ENCODE peak calls at places on chromosomes 6 and 20, in ten cellular contexts. R is neural progenitor cell; M is fibroblast of lung; C is upper lobe of right lung; L is heart right ventricle; A is CD8-positive, alpha-beta T cell; D is thyroid gland; Z is astrocyte of the spinal cord; Q is gastrocnemius medialis; N is dorsolateral prefrontal cortex. T is an unnamed sample.

GRCh38 chr6:34986845-34987246 is 97.8 kb downstream of the ANKS1A start:
- DNase-seq in R (peak), M (peak), C (peak), L (peak), A (peak), D (peak), Z (peak), Q (peak), N (peak), T (peak)

GRCh38 chr6:138618168-138618567 is 118.9 kb upstream of the NHSL1 start:
- DNase-seq in R (no peak), M (peak), C (no peak), L (no peak), A (no peak), D (no peak), Z (no peak), Q (no peak), N (no peak), T (no peak)

GRCh38 chr6:106051241-106051640 is 34.9 kb upstream of the PRDM1 start:
- DNase-seq in R (peak), M (no peak), C (no peak), L (no peak), A (no peak), D (no peak), Z (no peak), Q (no peak), N (no peak), T (no peak)

GRCh38 chr20:57792386-57793095 is 82.7 kb upstream of the PMEPA1 start:
- DNase-seq in R (no peak), M (peak), C (no peak), L (no peak), A (no peak), D (no peak), Z (no peak), Q (no peak), N (no peak), T (no peak)

GRCh38 chr6:132964868-132965382 is 150.6 kb downstream of the RPS12 start:
- DNase-seq in R (no peak), M (no peak), C (no peak), L (no peak), A (no peak), D (no peak), Z (peak), Q (peak), N (no peak), T (no peak)

GRCh38 chr20:19688031-19688806 is 69.8 kb upstream of the RIN2 start:
- DNase-seq in R (peak), M (peak), C (peak), L (peak), A (no peak), D (peak), Z (peak), Q (peak), N (peak), T (peak)

GRCh38 chr6:15551798-15552197 is 111.0 kb downstream of the DTNBP1 start:
- DNase-seq in R (peak), M (peak), C (no peak), L (peak), A (no peak), D (peak), Z (peak), Q (no peak), N (no peak), T (no peak)

GRCh38 chr6:54681987-54682386 is 164.6 kb upstream of the FAM83B start:
- DNase-seq in R (no peak), M (peak), C (no peak), L (no peak), A (no peak), D (no peak), Z (peak), Q (peak), N (no peak), T (peak)

GRCh38 chr6:135038335-135038734 is 16.3 kb downstream of the HBS1L start:
- DNase-seq in R (no peak), M (no peak), C (no peak), L (no peak), A (no peak), D (no peak), Z (no peak), Q (no peak), N (no peak), T (no peak)

GRCh38 chr20:30598460-30599230 is 658.8 kb upstream of the DEFB115 start:
- DNase-seq in R (no peak), M (no peak), C (no peak), L (no peak), A (no peak), D (no peak), Z (no peak), Q (no peak), N (no peak), T (no peak)

GRCh38 chr6:99119109-99120031 is 171.6 kb upstream of the FBXL4 start:
- DNase-seq in R (peak), M (peak), C (no peak), L (no peak), A (peak), D (peak), Z (peak), Q (no peak), N (peak), T (peak)

GRCh38 chr6:113529191-113529590 is 328.0 kb upstream of the MARCKS start:
- DNase-seq in R (no peak), M (peak), C (no peak), L (no peak), A (no peak), D (no peak), Z (peak), Q (no peak), N (no peak), T (no peak)

GRCh38 chr6:170067923-170068360 is 222.9 kb downstream of the DLL1 start:
- DNase-seq in R (no peak), M (no peak), C (peak), L (no peak), A (no peak), D (no peak), Z (no peak), Q (no peak), N (no peak), T (no peak)

GRCh38 chr6:15682965-15683822 is 20.4 kb upstream of the DTNBP1 start:
- DNase-seq in R (no peak), M (no peak), C (no peak), L (no peak), A (no peak), D (no peak), Z (no peak), Q (no peak), N (no peak), T (no peak)

GRCh38 chr20:46900068-46900467 is 5.4 kb downstream of the EYA2 start:
- DNase-seq in R (no peak), M (no peak), C (no peak), L (no peak), A (no peak), D (no peak), Z (no peak), Q (no peak), N (no peak), T (no peak)

GRCh38 chr20:44384423-44385027 is 29.0 kb downstream of the HNF4A start:
- DNase-seq in R (peak), M (peak), C (peak), L (peak), A (peak), D (peak), Z (peak), Q (peak), N (peak), T (no peak)

GRCh38 chr20:49045440-49046086 is 549 bp upstream of the CSE1L start:
- DNase-seq in R (no peak), M (no peak), C (peak), L (peak), A (peak), D (no peak), Z (no peak), Q (peak), N (no peak), T (no peak)

GRCh38 chr6:127299522-127300240 is 33.0 kb downstream of the RNF146 start:
- DNase-seq in R (no peak), M (no peak), C (no peak), L (no peak), A (no peak), D (no peak), Z (no peak), Q (no peak), N (no peak), T (no peak)

GRCh38 chr6:151300267-151300930 is 60.6 kb downstream of the AKAP12 start:
- DNase-seq in R (no peak), M (no peak), C (no peak), L (no peak), A (no peak), D (no peak), Z (peak), Q (no peak), N (no peak), T (no peak)

GRCh38 chr20:60249436-60249835 is 291.2 kb downstream of the CDH26 start:
- DNase-seq in R (no peak), M (peak), C (no peak), L (no peak), A (no peak), D (no peak), Z (peak), Q (no peak), N (no peak), T (peak)

GRCh38 chr20:9597547-9597946 is 83.2 kb downstream of the LAMP5 start:
- DNase-seq in R (no peak), M (no peak), C (no peak), L (no peak), A (no peak), D (no peak), Z (no peak), Q (no peak), N (no peak), T (no peak)

GRCh38 chr20:12902992-12903391 is 105.8 kb upstream of the SPTLC3 start:
- DNase-seq in R (no peak), M (no peak), C (no peak), L (no peak), A (no peak), D (no peak), Z (no peak), Q (no peak), N (no peak), T (no peak)

GRCh38 chr20:51338692-51339440 is 203.7 kb downstream of the NFATC2 start:
- DNase-seq in R (no peak), M (peak), C (no peak), L (no peak), A (no peak), D (no peak), Z (peak), Q (no peak), N (no peak), T (no peak)

GRCh38 chr6:38415231-38416005 is 224.3 kb downstream of the BTBD9 start:
- DNase-seq in R (no peak), M (peak), C (no peak), L (no peak), A (no peak), D (no peak), Z (no peak), Q (no peak), N (no peak), T (no peak)

GRCh38 chr20:49515588-49515987 is 33.1 kb upstream of the KCNB1 start:
- DNase-seq in R (no peak), M (no peak), C (no peak), L (no peak), A (no peak), D (no peak), Z (no peak), Q (no peak), N (no peak), T (no peak)

GRCh38 chr6:53813801-53814200 is 19.0 kb downstream of the LRRC1 start:
- DNase-seq in R (no peak), M (no peak), C (no peak), L (no peak), A (no peak), D (no peak), Z (no peak), Q (no peak), N (no peak), T (no peak)

GRCh38 chr20:46512943-46513844 is at the start of gene ZNF334:
- DNase-seq in R (peak), M (peak), C (peak), L (peak), A (no peak), D (peak), Z (peak), Q (no peak), N (peak), T (no peak)

GRCh38 chr6:397604-398003 is 6.1 kb downstream of the IRF4 start:
- DNase-seq in R (no peak), M (no peak), C (no peak), L (no peak), A (no peak), D (no peak), Z (no peak), Q (no peak), N (no peak), T (no peak)

GRCh38 chr6:9204171-9204570 is 768.8 kb upstream of the SLC35B3 start:
- DNase-seq in R (no peak), M (peak), C (no peak), L (no peak), A (no peak), D (no peak), Z (peak), Q (no peak), N (no peak), T (peak)

GRCh38 chr20:23078351-23078993 is 7.7 kb downstream of the CD93 start:
- DNase-seq in R (peak), M (peak), C (no peak), L (no peak), A (no peak), D (no peak), Z (peak), Q (no peak), N (peak), T (no peak)

GRCh38 chr20:41155267-41155666 is 17.9 kb downstream of the PLCG1 start:
- DNase-seq in R (no peak), M (no peak), C (no peak), L (no peak), A (no peak), D (no peak), Z (no peak), Q (no peak), N (no peak), T (no peak)

GRCh38 chr20:39269031-39269461 is 306.9 kb downstream of the DHX35 start:
- DNase-seq in R (peak), M (peak), C (peak), L (peak), A (peak), D (peak), Z (peak), Q (no peak), N (peak), T (no peak)

GRCh38 chr6:156854466-156855161 is 77.4 kb downstream of the ARID1B start:
- DNase-seq in R (no peak), M (no peak), C (no peak), L (no peak), A (no peak), D (no peak), Z (no peak), Q (no peak), N (no peak), T (no peak)

GRCh38 chr6:56890683-56891429 is 64.1 kb upstream of the BEND6 start:
- DNase-seq in R (no peak), M (peak), C (no peak), L (no peak), A (no peak), D (no peak), Z (peak), Q (no peak), N (no peak), T (no peak)

GRCh38 chr6:68559716-68560115 is 75.4 kb upstream of the ADGRB3 start:
- DNase-seq in R (peak), M (peak), C (no peak), L (no peak), A (no peak), D (no peak), Z (peak), Q (no peak), N (peak), T (no peak)

GRCh38 chr20:44714701-44715494 is at the start of gene CCN5:
- DNase-seq in R (no peak), M (peak), C (peak), L (peak), A (no peak), D (peak), Z (peak), Q (peak), N (peak), T (no peak)

GRCh38 chr6:16045238-16045637 is 83.6 kb upstream of the MYLIP start:
- DNase-seq in R (no peak), M (no peak), C (no peak), L (no peak), A (no peak), D (no peak), Z (no peak), Q (no peak), N (no peak), T (peak)

GRCh38 chr20:15905661-15906060 is 667.6 kb downstream of the KIF16B start:
- DNase-seq in R (no peak), M (no peak), C (no peak), L (no peak), A (no peak), D (no peak), Z (no peak), Q (no peak), N (no peak), T (no peak)

GRCh38 chr20:15911557-15911956 is 661.7 kb downstream of the KIF16B start:
- DNase-seq in R (no peak), M (no peak), C (no peak), L (no peak), A (no peak), D (no peak), Z (no peak), Q (no peak), N (no peak), T (no peak)

GRCh38 chr20:15913661-15914060 is 659.6 kb downstream of the KIF16B start:
- DNase-seq in R (no peak), M (no peak), C (no peak), L (no peak), A (no peak), D (no peak), Z (no peak), Q (no peak), N (no peak), T (no peak)

GRCh38 chr20:15909995-15910394 is 663.3 kb downstream of the KIF16B start:
- DNase-seq in R (no peak), M (no peak), C (no peak), L (no peak), A (no peak), D (no peak), Z (no peak), Q (no peak), N (no peak), T (no peak)
- H3K4me3 ChIP-seq in R (no peak), M (no peak), C (no peak), L (no peak), A (no peak), D (no peak), Z (no peak), Q (no peak), N (no peak), T (no peak)

DNA sequence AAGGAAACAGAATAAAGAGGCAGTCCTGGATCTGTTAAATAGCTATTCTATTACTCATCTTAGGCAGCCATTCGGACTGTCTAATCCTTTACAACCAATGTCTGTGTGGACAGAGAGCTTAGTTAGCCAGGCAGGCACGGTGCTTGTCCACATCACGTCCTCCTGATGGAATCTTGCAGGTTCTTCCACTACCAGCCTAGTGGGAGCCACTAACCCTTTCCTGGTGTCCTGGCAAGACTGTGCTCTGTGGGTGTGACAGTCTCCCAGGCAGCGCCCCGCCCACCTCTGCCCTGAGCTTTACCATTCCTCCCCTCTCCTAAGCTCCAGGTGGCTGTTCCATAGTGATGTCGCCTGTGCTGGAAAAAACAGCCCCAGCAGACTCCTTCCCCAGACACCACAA is 78.3 kb upstream of the CLDN20 start:
- DNase-seq in R (peak), M (peak), C (no peak), L (no peak), A (no peak), D (peak), Z (peak), Q (no peak), N (no peak), T (no peak)
- TF ChIP-seq CTCF in R (no peak), M (no peak), C (no peak), L (no peak), A (no peak), D (no peak), Z (no peak), Q (no peak), N (no peak), T (no peak)

GRCh38 chr6:28353356-28353755 is 3.6 kb downstream of the ZKSCAN3 start:
- DNase-seq in R (no peak), M (no peak), C (no peak), L (no peak), A (no peak), D (no peak), Z (no peak), Q (no peak), N (no peak), T (no peak)

GRCh38 chr6:28356666-28357020 is 6.9 kb downstream of the ZKSCAN3 start:
- DNase-seq in R (no peak), M (no peak), C (no peak), L (no peak), A (no peak), D (no peak), Z (no peak), Q (no peak), N (peak), T (no peak)

GRCh38 chr6:28355743-28356665 is 6.3 kb downstream of the ZKSCAN3 start:
- DNase-seq in R (peak), M (peak), C (peak), L (peak), A (peak), D (peak), Z (peak), Q (peak), N (peak), T (peak)

GRCh38 chr6:28354688-28355554 is 5.2 kb downstream of the ZKSCAN3 start:
- DNase-seq in R (no peak), M (no peak), C (peak), L (no peak), A (no peak), D (no peak), Z (no peak), Q (no peak), N (no peak), T (no peak)

DNA sequence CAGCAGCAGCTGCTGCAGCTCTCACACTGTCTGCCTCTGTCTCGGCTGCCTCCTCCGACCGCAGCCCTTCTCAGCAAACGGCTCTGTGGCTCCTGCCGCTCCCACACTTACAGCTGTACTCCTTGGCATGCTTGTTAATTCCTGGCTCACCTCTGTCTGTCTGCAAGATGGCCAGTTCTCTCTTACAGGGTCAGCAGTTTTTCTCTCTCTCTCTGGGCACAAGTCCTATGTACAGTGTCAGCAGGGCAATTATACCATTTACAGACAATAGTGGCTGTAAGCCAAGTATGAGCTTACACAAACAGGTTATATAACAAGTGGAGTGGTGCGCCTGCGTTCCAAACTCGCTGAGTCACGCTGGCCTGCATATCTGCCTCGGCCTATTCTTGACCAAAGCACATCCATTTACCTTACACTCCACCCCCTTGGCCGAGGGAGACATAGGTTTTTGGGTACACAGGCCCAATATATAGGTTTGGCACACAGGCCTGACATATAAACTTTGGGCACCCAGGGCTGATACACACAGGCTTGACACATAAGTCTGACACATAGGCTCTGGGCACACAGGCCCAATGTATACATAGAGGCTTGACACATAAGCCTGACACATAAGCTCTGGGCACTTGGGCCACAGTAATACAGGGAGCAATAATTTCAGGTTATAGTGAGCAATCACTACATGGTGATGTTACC is 4.4 kb downstream of the ZKSCAN3 start:
- DNase-seq in R (no peak), M (peak), C (peak), L (peak), A (no peak), D (peak), Z (peak), Q (no peak), N (peak), T (no peak)
- H3K4me3 ChIP-seq in R (no peak), M (peak), C (peak), L (peak), A (no peak), D (peak), Z (no peak), Q (no peak), N (peak), T (no peak)

DNA sequence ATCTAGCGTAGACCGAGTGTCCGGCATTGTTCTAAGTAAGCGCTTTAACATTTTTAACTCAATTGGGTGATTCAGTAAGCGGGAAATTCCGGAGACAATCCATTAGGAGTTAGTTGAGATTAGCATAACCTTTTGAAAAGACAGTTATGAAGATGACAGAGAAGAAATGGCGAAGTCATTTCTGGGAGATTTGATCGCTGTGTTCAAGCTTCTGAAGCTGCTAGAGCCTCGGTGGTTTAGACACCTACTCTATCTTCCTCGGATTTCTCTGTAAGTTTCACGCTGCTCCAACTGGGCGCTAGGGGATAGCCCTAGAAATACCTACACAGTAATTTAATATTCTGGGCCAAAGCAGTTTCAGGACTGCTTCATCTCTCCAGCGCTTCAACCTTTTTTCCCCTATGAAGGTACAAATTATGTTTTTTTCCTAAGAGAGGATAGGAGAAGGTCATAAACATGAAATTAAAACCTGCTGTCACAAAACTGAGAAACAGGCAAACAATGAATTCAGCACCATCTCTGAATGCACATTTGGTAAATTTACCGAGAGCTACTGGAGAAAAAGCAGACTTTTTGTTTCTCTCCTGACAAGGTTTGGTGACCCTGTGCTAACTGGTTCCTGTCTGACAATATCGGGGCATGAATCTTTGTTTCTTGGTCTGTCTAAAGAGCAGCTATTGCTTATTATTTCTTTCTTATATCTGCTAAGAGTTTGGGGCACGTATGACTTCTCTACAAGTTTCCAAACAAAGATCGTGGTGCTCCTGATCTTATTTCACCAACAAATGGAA is 22.4 kb downstream of the ZNF311 start:
- DNase-seq in R (peak), M (peak), C (no peak), L (peak), A (peak), D (peak), Z (peak), Q (no peak), N (peak), T (no peak)
- TF ChIP-seq CTCF in R (peak), M (no peak), C (no peak), L (no peak), A (no peak), D (peak), Z (peak), Q (no peak), N (no peak), T (no peak)